ENCODE peak calls at places on chromosomes 4 and X, in five cellular contexts. Q, N, K, J and W are unnamed samples.

GRCh38 chr4:81469774-81470455 is 1.8 kb downstream of the RASGEF1B start:
- DNase-seq in Q (peak), N (no peak), K (no peak), J (no peak), W (no peak)

GRCh38 chr4:10124167-10124930 is 7.8 kb upstream of the WDR1 start:
- DNase-seq in Q (no peak), N (no peak), K (no peak), J (no peak), W (peak)

GRCh38 chrX:136975642-136976518 is 57.9 kb downstream of the GPR101 start:
- DNase-seq in Q (no peak), N (no peak), K (no peak), J (no peak), W (no peak)

GRCh38 chr4:108849611-108850406 is 87.0 kb upstream of the ETNPPL start:
- DNase-seq in Q (peak), N (no peak), K (peak), J (no peak), W (no peak)

GRCh38 chr4:177938226-177938625 is 496.0 kb upstream of the AGA start:
- DNase-seq in Q (peak), N (no peak), K (no peak), J (no peak), W (no peak)

GRCh38 chr4:87037921-87038320 is 103.1 kb downstream of the AFF1 start:
- DNase-seq in Q (no peak), N (no peak), K (no peak), J (no peak), W (no peak)

GRCh38 chrX:80335062-80335830 is 85.0 kb upstream of the TENT5D start:
- DNase-seq in Q (peak), N (peak), K (no peak), J (no peak), W (peak)

GRCh38 chr4:12488672-12489071 is 995.5 kb downstream of the RAB28 start:
- DNase-seq in Q (no peak), N (peak), K (no peak), J (no peak), W (peak)

GRCh38 chr4:86670739-86671138 is 76.6 kb downstream of the PTPN13 start:
- DNase-seq in Q (peak), N (no peak), K (peak), J (no peak), W (no peak)

GRCh38 chr4:47213539-47213938 is 182.2 kb downstream of the GABRB1 start:
- DNase-seq in Q (no peak), N (no peak), K (no peak), J (no peak), W (no peak)

GRCh38 chrX:8341814-8342590 is 122.6 kb upstream of the VCX3B start:
- DNase-seq in Q (peak), N (no peak), K (peak), J (no peak), W (no peak)

GRCh38 chrX:23822397-23822796 is 39.4 kb downstream of the SAT1 start:
- DNase-seq in Q (peak), N (no peak), K (no peak), J (no peak), W (no peak)

GRCh38 chrX:96715412-96715940 is 30.8 kb downstream of the DIAPH2 start:
- DNase-seq in Q (no peak), N (no peak), K (no peak), J (no peak), W (no peak)